ENCODE peak calls at places on chromosomes 16 and 17, in eight cellular contexts. E, Y, U, K, T, V, Q and J are unnamed samples. For H3K4me1, the result is how much of the 10 kb centered on the place peaks cover.

GRCh38 chr16:49490321-49490705 is 116.7 kb downstream of the C16orf78 start:
- DNase-seq in Q (no peak), V (no peak), K (no peak), U (no peak), E (peak), Y (no peak), T (no peak), J (no peak)

GRCh38 chr17:1714980-1715802 is 5.0 kb upstream of the TLCD2 start:
- DNase-seq in Q (peak), Y (peak), T (peak), K (no peak), E (peak), U (peak), V (peak), J (peak)

GRCh38 chr17:10013360-10014112 is 108.5 kb upstream of the RCVRN start:
- DNase-seq in T (peak), Q (no peak), V (no peak), E (no peak), U (no peak), K (peak), Y (no peak), J (no peak)

GRCh38 chr16:77043076-77043475 is 147.9 kb upstream of the MON1B start:
- DNase-seq in U (no peak), Y (no peak), K (no peak), E (no peak), T (no peak), V (no peak), Q (no peak), J (no peak)

GRCh38 chr17:72693956-72694355 is 398.5 kb downstream of the SLC39A11 start:
- DNase-seq in Q (no peak), U (no peak), T (no peak), Y (no peak), V (no peak), K (no peak), E (no peak), J (no peak)

GRCh38 chr17:67500261-67500660 is 123.2 kb downstream of the PITPNC1 start:
- DNase-seq in U (no peak), Q (no peak), T (peak), E (no peak), V (no peak), Y (no peak), K (no peak), J (no peak)

GRCh38 chr17:61314368-61315078 is 85.1 kb upstream of the TBX2 start:
- DNase-seq in K (no peak), Y (peak), E (peak), Q (peak), V (no peak), T (peak), U (no peak), J (no peak)

GRCh38 chr16:1003551-1004347 is 22.2 kb downstream of the SOX8 start:
- DNase-seq in E (no peak), V (no peak), Y (no peak), T (peak), Q (no peak), U (peak), K (no peak), J (no peak)

GRCh38 chr16:84446596-84447392 is 57.7 kb downstream of the MEAK7 start:
- DNase-seq in Y (no peak), V (no peak), E (no peak), K (no peak), Q (no peak), U (no peak), T (no peak), J (no peak)

GRCh38 chr17:80034977-80035686 is 540 bp downstream of the TBC1D16 start:
- DNase-seq in V (no peak), E (peak), Y (peak), U (peak), K (no peak), T (peak), Q (peak), J (peak)

GRCh38 chr16:4390266-4391260 is 18.9 kb downstream of the VASN start:
- DNase-seq in U (no peak), T (no peak), Q (no peak), Y (no peak), V (no peak), E (no peak), K (no peak), J (no peak)

GRCh38 chr17:9928601-9929341 is 23.7 kb upstream of the RCVRN start:
- DNase-seq in V (no peak), T (peak), Q (peak), K (no peak), Y (no peak), E (peak), U (no peak), J (no peak)

GRCh38 chr16:50469744-50470301 is 78.4 kb upstream of the NKD1 start:
- DNase-seq in E (peak), K (no peak), V (no peak), Y (no peak), Q (no peak), T (no peak), U (no peak), J (no peak)

GRCh38 chr17:66677201-66677981 is 157.5 kb upstream of the CACNG5 start:
- DNase-seq in E (no peak), T (peak), Q (no peak), K (no peak), U (no peak), V (no peak), Y (no peak), J (no peak)

GRCh38 chr17:77786740-77787505 is 171.6 kb upstream of the TNRC6C start:
- DNase-seq in Q (no peak), V (no peak), U (no peak), K (no peak), T (no peak), E (no peak), Y (no peak), J (no peak)

GRCh38 chr17:34393401-34393800 is 30.4 kb upstream of the CCL1 start:
- DNase-seq in Y (no peak), E (no peak), Q (no peak), V (no peak), K (no peak), U (no peak), T (no peak), J (no peak)
- TF ChIP-seq POLR2A in Y (no peak), E (no peak), Q (no peak), V (no peak), K (no peak), U (no peak), T (no peak), J (no peak)

GRCh38 chr16:88060524-88061219 is 109.4 kb downstream of the BANP start:
- DNase-seq in Y (no peak), T (no peak), K (no peak), U (no peak), Q (no peak), V (no peak), E (no peak), J (no peak)
- TF ChIP-seq CTCF in Y (no peak), T (no peak), K (no peak), U (no peak), Q (no peak), V (no peak), E (no peak), J (no peak)

GRCh38 chr16:89560413-89561194 is at the start of gene RPL13:
- DNase-seq in E (peak), V (peak), Y (peak), Q (peak), T (peak), U (peak), K (peak), J (peak)
- H3K4me1 ChIP-seq in E (under half), V (under half), Y (half or more), Q (under half), T (under half), U (under half), K (under half), J (half or more)

GRCh38 chr17:40612510-40613244 is 34.9 kb downstream of the SMARCE1 start:
- DNase-seq in Y (no peak), T (no peak), U (peak), E (no peak), Q (no peak), K (no peak), V (no peak), J (no peak)
- TF ChIP-seq POLR2A in Y (no peak), T (no peak), U (no peak), E (no peak), Q (no peak), K (no peak), V (no peak), J (no peak)

GRCh38 chr16:85829266-85829665 is 29.8 kb downstream of the COX4I1 start:
- DNase-seq in Q (no peak), K (no peak), Y (no peak), U (no peak), V (no peak), T (no peak), E (no peak), J (no peak)
- TF ChIP-seq CTCF in Q (no peak), K (no peak), Y (no peak), U (no peak), V (no peak), T (no peak), E (no peak), J (no peak)

DNA sequence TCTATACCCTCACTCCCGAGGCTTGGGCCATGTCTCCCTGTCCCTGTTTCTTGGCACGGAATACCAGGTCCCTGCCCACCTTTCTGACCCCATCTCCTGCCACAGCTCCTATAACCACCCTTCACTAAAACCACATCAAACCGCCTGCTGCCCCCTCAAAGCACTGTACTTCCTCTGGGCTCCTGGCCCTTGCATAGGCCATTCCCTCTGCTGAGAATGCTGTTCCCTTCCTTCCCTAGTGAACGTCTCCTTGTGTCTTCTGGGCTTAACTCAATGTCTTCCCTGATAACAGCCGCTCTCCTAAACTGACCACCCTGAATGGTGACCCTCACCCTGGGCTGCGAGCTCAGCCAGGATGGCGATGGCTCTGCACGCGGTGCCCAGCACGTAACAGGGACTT is 10.7 kb downstream of the AANAT start:
- DNase-seq in E (no peak), V (no peak), Q (no peak), T (no peak), U (no peak), Y (no peak), K (no peak), J (no peak)
- H3K4me1 ChIP-seq in E (under half), V (under half), Q (under half), T (under half), U (under half), Y (under half), K (under half), J (under half)

GRCh38 chr17:7383742-7384488 is 3.0 kb downstream of the TNK1 start:
- DNase-seq in V (no peak), E (peak), Y (no peak), T (peak), U (peak), Q (no peak), K (no peak), J (peak)
- TF ChIP-seq POLR2A in V (no peak), E (no peak), Y (no peak), T (no peak), U (no peak), Q (no peak), K (peak), J (no peak)

DNA sequence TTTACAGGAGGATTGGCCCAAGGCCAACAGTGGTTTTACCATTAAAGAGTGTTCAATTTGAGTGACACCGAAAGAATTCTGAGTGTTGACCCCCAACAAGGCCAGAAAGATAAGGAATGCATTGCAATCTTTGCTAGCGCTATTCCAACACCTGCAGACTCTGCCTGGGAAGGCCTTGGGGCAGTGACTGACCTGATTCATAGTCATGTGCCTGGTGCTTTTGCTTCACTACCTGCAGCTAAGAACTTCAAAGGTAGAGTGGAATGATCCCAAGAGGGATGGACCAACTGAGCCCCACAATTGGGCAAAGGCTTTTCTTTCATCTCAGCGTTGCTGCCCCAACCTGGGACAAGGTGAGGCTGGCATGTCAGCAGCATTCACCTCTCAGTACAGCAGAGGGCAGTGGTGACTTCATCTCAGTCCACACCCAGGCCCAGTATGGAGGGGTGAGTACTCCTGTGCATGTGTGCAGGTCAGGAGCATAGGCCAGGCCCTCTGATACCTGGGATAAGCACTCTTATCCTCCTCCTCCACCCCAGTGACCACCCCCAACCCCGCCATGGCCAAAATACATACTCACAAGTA is 149.6 kb upstream of the GNAO1 start:
- DNase-seq in Y (no peak), Q (no peak), T (no peak), K (no peak), U (peak), E (peak), V (no peak), J (no peak)
- TF ChIP-seq CTCF in Y (no peak), Q (no peak), T (peak), K (peak), U (peak), E (peak), V (peak), J (no peak)

GRCh38 chr17:58386708-58387107 is 30.6 kb downstream of the RNF43 start:
- DNase-seq in Y (no peak), K (no peak), Q (no peak), U (no peak), T (no peak), V (no peak), E (no peak), J (no peak)
- H3K4me1 ChIP-seq in Y (under half), K (under half), Q (under half), U (under half), T (under half), V (under half), E (under half), J (under half)